ENCODE peak calls at places on chromosome 6, in ten cellular contexts. U, O, A, H, E, G, P, C, V and D are unnamed samples.

GRCh38 chr6:89146748-89147715 is 1.2 kb downstream of the PM20D2 start:
- DNase-seq in U (no peak), O (no peak), A (no peak), H (no peak), E (peak), G (no peak), P (peak), C (peak), V (no peak), D (no peak)

GRCh38 chr6:150293423-150294280 is 75.2 kb upstream of the IYD start:
- DNase-seq in U (peak), O (no peak), A (no peak), H (no peak), E (no peak), G (no peak), P (no peak), C (peak), V (no peak), D (no peak)

GRCh38 chr6:107458687-107459282 is 579 bp downstream of the PDSS2 start:
- DNase-seq in U (no peak), O (peak), A (no peak), H (no peak), E (no peak), G (no peak), P (peak), C (peak), V (peak), D (no peak)

GRCh38 chr6:73801652-73802268 is 105.8 kb downstream of the CD109 start:
- DNase-seq in U (no peak), O (no peak), A (no peak), H (no peak), E (no peak), G (no peak), P (no peak), C (no peak), V (no peak), D (no peak)

GRCh38 chr6:5752282-5752681 is 254.4 kb downstream of the NRN1 start:
- DNase-seq in U (peak), O (no peak), A (no peak), H (no peak), E (no peak), G (no peak), P (peak), C (peak), V (peak), D (no peak)

GRCh38 chr6:52157301-52157930 is 28.8 kb upstream of the IL17A start:
- DNase-seq in U (peak), O (no peak), A (no peak), H (no peak), E (no peak), G (no peak), P (no peak), C (peak), V (no peak), D (no peak)

GRCh38 chr6:2021713-2022125 is 223.7 kb downstream of the GMDS start:
- DNase-seq in U (no peak), O (peak), A (peak), H (no peak), E (peak), G (no peak), P (no peak), C (peak), V (peak), D (no peak)

GRCh38 chr6:3175742-3176321 is 18.5 kb upstream of the TUBB2A start:
- DNase-seq in U (no peak), O (no peak), A (no peak), H (no peak), E (no peak), G (no peak), P (no peak), C (no peak), V (no peak), D (no peak)

GRCh38 chr6:1470040-1470439 is 80.7 kb downstream of the FOXF2 start:
- DNase-seq in U (no peak), O (no peak), A (no peak), H (no peak), E (no peak), G (no peak), P (no peak), C (no peak), V (no peak), D (no peak)

GRCh38 chr6:27280064-27280539 is 32.0 kb downstream of the POM121L2 start:
- DNase-seq in U (peak), O (peak), A (no peak), H (no peak), E (no peak), G (no peak), P (peak), C (peak), V (no peak), D (no peak)

GRCh38 chr6:3872370-3872854 is 23.2 kb downstream of the FAM50B start:
- DNase-seq in U (no peak), O (no peak), A (peak), H (no peak), E (no peak), G (no peak), P (no peak), C (no peak), V (no peak), D (no peak)

GRCh38 chr6:143149771-143150170 is 89.1 kb downstream of the AIG1 start:
- DNase-seq in U (no peak), O (no peak), A (no peak), H (no peak), E (no peak), G (no peak), P (no peak), C (peak), V (no peak), D (no peak)

GRCh38 chr6:56595490-56596122 is 47.1 kb downstream of the DST start:
- DNase-seq in U (peak), O (peak), A (no peak), H (no peak), E (no peak), G (no peak), P (peak), C (peak), V (no peak), D (peak)

GRCh38 chr6:168314029-168314420 is 5.6 kb downstream of the DACT2 start:
- DNase-seq in U (no peak), O (no peak), A (no peak), H (peak), E (no peak), G (no peak), P (no peak), C (no peak), V (no peak), D (no peak)
- TF ChIP-seq CTCF in U (no peak), O (no peak), A (no peak), H (no peak), E (no peak), G (no peak), P (no peak), C (no peak), V (no peak), D (no peak)

DNA sequence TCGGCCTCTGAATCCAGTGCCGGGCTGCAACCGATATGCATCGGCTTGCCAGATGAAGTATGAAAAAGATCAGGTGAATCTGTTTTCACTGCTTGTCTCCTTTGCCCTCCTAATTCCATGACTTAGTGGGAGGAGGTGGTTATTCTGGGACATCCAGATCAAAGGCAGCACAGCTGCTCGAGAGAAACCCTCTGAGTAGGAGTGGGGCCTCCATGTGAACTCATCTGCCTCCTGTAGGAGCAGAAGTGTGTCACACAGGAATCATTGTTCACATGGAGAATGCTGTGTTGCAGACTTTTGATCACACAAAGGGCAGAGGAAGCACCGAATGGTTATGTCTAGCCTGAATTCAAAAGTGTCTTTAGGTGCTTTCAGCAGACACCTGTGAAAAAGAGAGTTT is 73.1 kb upstream of the SLC22A1 start:
- DNase-seq in U (no peak), O (no peak), A (no peak), H (no peak), E (no peak), G (no peak), P (no peak), C (no peak), V (no peak), D (no peak)
- TF ChIP-seq CTCF in U (peak), O (no peak), A (no peak), H (no peak), E (no peak), G (no peak), P (no peak), C (no peak), V (no peak), D (no peak)

DNA sequence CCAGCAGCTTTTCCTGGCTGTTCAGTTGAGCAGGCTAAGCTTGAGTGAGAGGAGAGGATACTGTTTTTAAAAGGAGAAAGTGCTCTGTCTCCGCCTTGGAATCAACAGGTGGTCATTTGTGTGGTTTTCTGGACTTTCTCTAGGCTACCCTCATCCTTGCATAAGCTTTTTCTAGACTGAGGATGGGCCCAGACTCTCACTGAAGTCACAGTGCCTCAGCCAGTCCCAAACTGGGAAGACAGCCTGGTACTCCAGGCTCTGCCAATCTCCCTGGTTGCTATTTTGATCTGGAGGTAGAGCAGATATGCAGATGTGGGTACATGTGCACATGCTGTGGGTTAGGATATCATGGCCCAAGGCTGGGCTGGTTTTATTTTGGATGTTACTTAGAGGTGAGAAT is 7.0 kb downstream of the SCUBE3 start:
- DNase-seq in U (no peak), O (no peak), A (no peak), H (no peak), E (no peak), G (no peak), P (no peak), C (no peak), V (no peak), D (no peak)
- TF ChIP-seq CTCF in U (no peak), O (no peak), A (no peak), H (no peak), E (no peak), G (no peak), P (no peak), C (no peak), V (no peak), D (no peak)

GRCh38 chr6:37940074-37940847 is 120.7 kb downstream of the ZFAND3 start:
- DNase-seq in U (peak), O (peak), A (no peak), H (no peak), E (no peak), G (no peak), P (no peak), C (peak), V (no peak), D (no peak)

GRCh38 chr6:37943436-37944058 is 124.0 kb downstream of the ZFAND3 start:
- DNase-seq in U (no peak), O (no peak), A (no peak), H (no peak), E (no peak), G (no peak), P (no peak), C (no peak), V (no peak), D (no peak)

GRCh38 chr6:37942606-37943376 is 123.3 kb downstream of the ZFAND3 start:
- DNase-seq in U (no peak), O (no peak), A (no peak), H (no peak), E (no peak), G (no peak), P (no peak), C (no peak), V (no peak), D (no peak)

GRCh38 chr6:37946021-37946420 is 126.5 kb downstream of the ZFAND3 start:
- DNase-seq in U (no peak), O (no peak), A (no peak), H (no peak), E (no peak), G (no peak), P (no peak), C (no peak), V (no peak), D (no peak)
- TF ChIP-seq CTCF in U (no peak), O (no peak), A (no peak), H (no peak), E (no peak), G (no peak), P (no peak), C (no peak), V (no peak), D (no peak)

DNA sequence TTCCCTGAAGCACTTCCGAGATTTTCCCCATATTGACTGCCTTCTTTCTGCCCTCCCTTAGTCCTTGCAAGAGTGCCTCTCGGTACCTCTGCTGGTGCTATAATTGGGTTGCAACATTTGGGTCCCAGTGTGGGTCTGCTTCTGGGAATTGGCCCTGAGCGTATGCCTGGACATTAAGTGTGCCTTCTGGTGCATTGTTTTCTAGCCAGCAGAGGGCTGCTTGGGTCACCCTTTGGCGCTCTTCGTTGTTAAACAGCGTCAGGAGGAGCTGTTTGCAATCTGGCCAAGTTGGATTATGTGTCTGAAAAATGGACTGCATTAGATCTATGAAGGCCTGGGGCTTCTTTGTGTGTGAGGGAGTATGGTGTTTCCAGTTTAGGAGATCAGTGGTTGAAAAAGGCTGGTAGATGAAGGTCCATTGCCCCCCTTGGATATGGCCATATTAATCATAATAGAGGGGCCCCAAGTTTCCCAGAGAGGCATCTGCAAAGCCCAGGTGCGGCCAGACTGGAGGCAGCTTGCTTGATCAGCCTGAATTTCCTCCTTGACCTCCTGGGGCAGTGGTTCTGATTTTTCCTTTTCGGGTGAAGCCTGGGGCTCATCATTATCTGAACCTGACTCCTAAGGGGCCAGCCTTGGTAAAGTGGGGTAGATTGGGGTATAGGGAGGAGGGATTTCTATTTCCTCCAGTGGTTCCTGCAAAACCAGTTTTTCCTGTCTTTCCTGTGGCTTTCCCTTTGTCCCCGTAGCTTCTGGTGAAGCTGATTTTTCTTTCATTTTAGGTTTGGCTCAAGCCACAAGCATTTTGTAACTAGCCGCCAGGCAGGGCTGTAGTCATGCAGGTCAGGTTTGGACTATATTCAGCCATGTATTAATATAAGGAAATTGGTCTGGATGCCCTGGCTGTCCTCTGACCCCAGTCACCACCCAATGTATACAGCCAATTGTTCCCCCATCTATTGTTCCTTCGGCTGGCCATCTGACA is 85.4 kb upstream of the GPR6 start:
- DNase-seq in U (no peak), O (peak), A (no peak), H (no peak), E (no peak), G (no peak), P (peak), C (no peak), V (no peak), D (no peak)
- TF ChIP-seq CTCF in U (no peak), O (peak), A (no peak), H (no peak), E (no peak), G (no peak), P (peak), C (no peak), V (no peak), D (no peak)

GRCh38 chr6:71287038-71287437 is 1.6 kb upstream of the OGFRL1 start:
- DNase-seq in U (no peak), O (no peak), A (no peak), H (peak), E (peak), G (no peak), P (no peak), C (no peak), V (peak), D (peak)

GRCh38 chr6:71289039-71289801 is 609 bp downstream of the OGFRL1 start:
- DNase-seq in U (no peak), O (peak), A (peak), H (peak), E (peak), G (no peak), P (peak), C (peak), V (peak), D (no peak)

GRCh38 chr6:71289802-71290175 is 1.2 kb downstream of the OGFRL1 start:
- DNase-seq in U (no peak), O (no peak), A (no peak), H (no peak), E (no peak), G (no peak), P (no peak), C (no peak), V (no peak), D (no peak)

GRCh38 chr6:71287926-71288227 is 734 bp upstream of the OGFRL1 start:
- DNase-seq in U (no peak), O (no peak), A (no peak), H (no peak), E (no peak), G (no peak), P (no peak), C (no peak), V (no peak), D (no peak)

GRCh38 chr6:71288228-71289038 is at the start of gene OGFRL1:
- DNase-seq in U (peak), O (peak), A (peak), H (peak), E (peak), G (peak), P (peak), C (peak), V (peak), D (peak)
- TF ChIP-seq CTCF in U (no peak), O (no peak), A (peak), H (no peak), E (peak), G (no peak), P (no peak), C (no peak), V (no peak), D (no peak)

DNA sequence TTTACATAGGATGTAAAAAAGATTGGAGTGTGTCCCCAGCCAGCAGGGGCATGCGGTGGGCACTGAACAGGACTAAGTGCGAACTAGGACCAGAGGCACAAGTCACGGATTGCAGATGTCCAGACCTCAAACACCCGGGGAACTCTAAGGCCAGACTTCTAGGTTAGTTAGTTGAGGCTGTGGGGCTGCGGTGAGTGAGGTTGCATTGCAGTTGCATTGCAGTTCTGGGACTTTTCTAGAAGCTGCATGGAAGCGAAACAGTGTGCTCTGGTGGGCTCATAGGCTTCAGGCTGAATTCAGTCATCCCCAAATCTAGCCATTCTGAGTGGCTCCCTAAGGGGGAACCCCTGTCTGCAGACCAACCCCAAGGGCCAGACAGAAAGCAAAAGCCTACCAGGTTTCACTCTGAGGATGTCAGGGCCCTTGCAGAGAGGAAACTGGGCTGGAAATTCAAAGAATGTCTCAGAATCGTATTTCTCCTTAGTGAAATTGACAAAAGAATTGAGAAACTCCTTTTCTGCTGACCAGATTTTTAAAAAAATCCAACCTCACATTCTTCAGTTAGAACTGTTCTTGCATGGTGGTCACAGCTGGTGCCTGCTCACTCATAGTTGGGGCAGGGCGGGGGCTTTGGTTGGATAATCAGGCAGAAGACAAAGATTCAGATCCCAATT is 182.8 kb downstream of the ZDHHC14 start:
- DNase-seq in U (no peak), O (no peak), A (no peak), H (no peak), E (no peak), G (no peak), P (no peak), C (no peak), V (peak), D (no peak)
- TF ChIP-seq CTCF in U (no peak), O (no peak), A (no peak), H (no peak), E (no peak), G (no peak), P (no peak), C (no peak), V (no peak), D (no peak)

GRCh38 chr6:72245565-72245964 is 359.2 kb downstream of the RIMS1 start:
- DNase-seq in U (no peak), O (no peak), A (no peak), H (no peak), E (no peak), G (no peak), P (peak), C (no peak), V (no peak), D (no peak)

GRCh38 chr6:72248621-72249020 is 362.3 kb downstream of the RIMS1 start:
- DNase-seq in U (no peak), O (no peak), A (no peak), H (no peak), E (no peak), G (no peak), P (no peak), C (no peak), V (no peak), D (no peak)

GRCh38 chr6:72250664-72251063 is 364.3 kb downstream of the RIMS1 start:
- DNase-seq in U (no peak), O (no peak), A (no peak), H (no peak), E (no peak), G (no peak), P (no peak), C (peak), V (no peak), D (no peak)

DNA sequence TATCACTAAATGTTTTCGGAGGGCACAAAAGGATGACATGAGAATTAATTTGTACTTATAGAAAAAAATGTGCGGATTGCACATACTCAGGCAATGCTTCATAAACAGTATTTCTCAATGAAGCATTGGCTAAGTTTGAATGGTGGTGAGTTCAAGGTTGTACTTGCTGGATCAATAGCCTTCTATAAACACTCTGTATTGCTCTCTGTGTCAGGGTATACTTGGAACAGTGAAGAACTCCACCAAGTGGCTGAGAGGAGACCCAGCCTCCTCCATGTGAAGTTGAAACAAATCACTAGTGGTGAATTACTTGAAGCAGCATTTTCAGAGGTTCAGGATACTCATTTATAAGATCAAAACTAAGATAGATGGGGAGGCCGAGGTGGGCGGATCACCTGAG is 360.6 kb downstream of the RIMS1 start:
- DNase-seq in U (peak), O (peak), A (no peak), H (no peak), E (no peak), G (no peak), P (peak), C (no peak), V (no peak), D (no peak)
- TF ChIP-seq CTCF in U (peak), O (no peak), A (no peak), H (no peak), E (no peak), G (no peak), P (peak), C (no peak), V (no peak), D (no peak)